ENCODE peak calls at places on chromosomes 6 and 20, in ten cellular contexts. Q is IMR-90; S is uterus; V is psoas muscle; D is left ventricle myocardium inferior; J is upper lobe of right lung; G is AG04450; Y is CD8-positive, alpha-beta T cell; C is Caco-2; B is esophagus squamous epithelium. R is an unnamed sample.
A peak's percentile ranks its signal among the peaks of the same experiment; 100 is the strongest.

GRCh38 chr6:5738211-5738610 is 268.5 kb downstream of the NRN1 start:
- DNase-seq in Q (no peak), S (no peak), V (no peak), D (no peak), J (no peak), G (no peak), Y (no peak), C (no peak), B (no peak), R (no peak)

GRCh38 chr6:144588674-144589325 is 303.7 kb downstream of the UTRN start:
- DNase-seq in Q (no peak), S (no peak), V (no peak), D (no peak), J (no peak), G (no peak), Y (no peak), C (no peak), B (no peak), R (no peak)

GRCh38 chr20:21102691-21103311 is 3.4 kb downstream of the LINC00237 start:
- DNase-seq in Q (peak; percentile 1), S (no peak), V (peak; percentile 65), D (peak; percentile 40), J (peak; percentile 78), G (no peak), Y (no peak), C (no peak), B (no peak), R (no peak)

GRCh38 chr6:111250743-111251406 is 163.6 kb downstream of the SLC16A10 start:
- DNase-seq in Q (no peak), S (no peak), V (no peak), D (no peak), J (no peak), G (no peak), Y (no peak), C (no peak), B (no peak), R (no peak)

GRCh38 chr6:167750956-167751358 is 75.8 kb upstream of the AFDN start:
- DNase-seq in Q (no peak), S (no peak), V (no peak), D (peak; percentile 72), J (peak; percentile 89), G (no peak), Y (no peak), C (peak; percentile 90), B (no peak), R (no peak)

GRCh38 chr6:70163795-70164194 is 139.1 kb downstream of the COL9A1 start:
- DNase-seq in Q (no peak), S (no peak), V (no peak), D (no peak), J (no peak), G (no peak), Y (no peak), C (no peak), B (no peak), R (no peak)

GRCh38 chr20:46568570-46569129 is 18.2 kb upstream of the OCSTAMP start:
- DNase-seq in Q (peak; percentile 72), S (peak; percentile 72), V (peak; percentile 87), D (peak; percentile 87), J (peak; percentile 86), G (no peak), Y (no peak), C (peak; percentile 45), B (no peak), R (no peak)

GRCh38 chr6:9487128-9487527 is 927.7 kb downstream of the TFAP2A start:
- DNase-seq in Q (peak; percentile 71), S (no peak), V (no peak), D (no peak), J (no peak), G (no peak), Y (no peak), C (no peak), B (no peak), R (no peak)

GRCh38 chr6:12174878-12175277 is 115.3 kb upstream of the EDN1 start:
- DNase-seq in Q (peak; percentile 54), S (no peak), V (no peak), D (no peak), J (no peak), G (no peak), Y (no peak), C (no peak), B (no peak), R (no peak)

GRCh38 chr6:35453236-35453635 is 1.1 kb downstream of the FANCE start:
- DNase-seq in Q (no peak), S (no peak), V (no peak), D (no peak), J (no peak), G (no peak), Y (no peak), C (no peak), B (no peak), R (no peak)

GRCh38 chr20:44336086-44336485 is 757 bp upstream of the R3HDML start:
- DNase-seq in Q (no peak), S (no peak), V (no peak), D (no peak), J (peak; percentile 26), G (no peak), Y (no peak), C (no peak), B (no peak), R (no peak)

GRCh38 chr6:166514196-166514595 is 72.3 kb downstream of the RAMACL start:
- DNase-seq in Q (peak; percentile 4), S (no peak), V (no peak), D (no peak), J (no peak), G (no peak), Y (no peak), C (no peak), B (no peak), R (no peak)

GRCh38 chr20:51220293-51220706 is 197.4 kb upstream of the KCNG1 start:
- DNase-seq in Q (no peak), S (peak; percentile 35), V (no peak), D (peak; percentile 20), J (peak; percentile 77), G (no peak), Y (peak; percentile 42), C (no peak), B (no peak), R (no peak)

GRCh38 chr6:168285456-168285855 is 34.1 kb downstream of the DACT2 start:
- DNase-seq in Q (no peak), S (no peak), V (no peak), D (no peak), J (no peak), G (no peak), Y (no peak), C (no peak), B (no peak), R (no peak)

GRCh38 chr6:28816909-28817807 is 106.6 kb downstream of the TRIM27 start:
- DNase-seq in Q (peak; percentile 86), S (no peak), V (no peak), D (no peak), J (no peak), G (peak; percentile 38), Y (no peak), C (peak; percentile 69), B (no peak), R (no peak)

DNA sequence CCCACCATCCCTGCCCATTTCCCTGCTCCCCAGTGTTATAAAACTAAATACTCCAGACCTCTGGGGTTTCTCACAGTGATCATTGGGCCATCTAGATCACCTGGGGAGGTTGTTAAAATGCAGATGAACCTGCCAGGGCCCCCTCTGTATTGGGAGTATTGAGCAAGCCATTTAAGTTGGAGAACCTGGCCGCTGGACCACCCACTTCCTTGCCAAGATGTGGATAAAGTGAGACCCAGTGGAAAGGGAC is 1.5 kb downstream of the ID1 start:
- DNase-seq in Q (no peak), S (no peak), V (no peak), D (no peak), J (no peak), G (no peak), Y (no peak), C (no peak), B (no peak), R (no peak)
- H3K4me3 ChIP-seq in Q (peak overlapping the region; percentile 66), S (peak overlapping the region; percentile 63), V (peak overlapping the region; percentile 80), D (peak overlapping the region; percentile 78), J (peak overlapping the region; percentile 88), G (peak overlapping the region; percentile 90), Y (no peak overlapping the region), C (peak overlapping the region; percentile 63), B (peak overlapping the region; percentile 87), R (peak overlapping the region; percentile 71)

GRCh38 chr20:52454660-52455059 is 263.1 kb upstream of the ZFP64 start:
- DNase-seq in Q (peak; percentile 80), S (no peak), V (no peak), D (no peak), J (no peak), G (peak; percentile 47), Y (no peak), C (no peak), B (no peak), R (no peak)

GRCh38 chr20:52461602-52462001 is 270.0 kb upstream of the ZFP64 start:
- DNase-seq in Q (no peak), S (no peak), V (no peak), D (no peak), J (no peak), G (no peak), Y (no peak), C (no peak), B (no peak), R (no peak)

GRCh38 chr20:52457826-52458225 is 266.2 kb upstream of the ZFP64 start:
- DNase-seq in Q (peak; percentile 52), S (no peak), V (no peak), D (no peak), J (no peak), G (no peak), Y (no peak), C (no peak), B (no peak), R (no peak)

DNA sequence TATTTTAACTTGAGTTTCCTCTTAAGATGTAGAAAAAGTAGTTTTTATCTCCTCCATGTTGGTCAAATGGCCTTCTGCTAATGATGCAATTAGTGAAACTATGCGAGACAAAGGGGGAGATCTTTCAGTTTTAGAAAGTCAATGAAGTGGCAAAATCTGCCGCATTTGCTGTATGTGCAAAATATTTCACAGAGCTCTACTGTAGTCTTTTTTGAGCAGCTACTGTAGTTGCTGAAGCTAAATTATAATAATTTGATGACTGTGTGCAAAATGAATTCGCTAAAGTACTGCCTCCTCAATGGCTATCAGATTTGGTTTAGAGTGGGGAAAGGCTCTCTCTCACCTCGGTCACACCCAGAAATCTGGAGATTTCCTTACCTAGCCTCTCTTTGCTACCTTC is 267.6 kb upstream of the ZFP64 start:
- DNase-seq in Q (no peak), S (no peak), V (no peak), D (no peak), J (no peak), G (no peak), Y (no peak), C (no peak), B (no peak), R (no peak)
- TF ChIP-seq CTCF in Q (no peak), S (no peak), V (no peak), D (no peak), J (no peak), G (no peak), Y (no peak), C (no peak), B (no peak), R (no peak)

GRCh38 chr6:1315201-1315559 is 3.3 kb downstream of the FOXQ1 start:
- DNase-seq in Q (no peak), S (no peak), V (no peak), D (no peak), J (no peak), G (no peak), Y (no peak), C (no peak), B (no peak), R (no peak)
- H3K27me3 ChIP-seq in Q (peaks cover 54% of the 10 kb centered on the region), S (peaks cover 37% of the 10 kb centered on the region), V (peaks cover 69% of the 10 kb centered on the region), D (peaks cover 73% of the 10 kb centered on the region), J (peaks cover 26% of the 10 kb centered on the region), G (peaks cover 53% of the 10 kb centered on the region), Y (no peaks in the 10 kb centered on the region), C (no peaks in the 10 kb centered on the region), B (peaks cover 64% of the 10 kb centered on the region), R (no peaks in the 10 kb centered on the region)

GRCh38 chr20:54174452-54175175 is 828 bp upstream of the CYP24A1 start:
- DNase-seq in Q (no peak), S (no peak), V (no peak), D (no peak), J (no peak), G (no peak), Y (no peak), C (no peak), B (no peak), R (no peak)
- H3K4me3 ChIP-seq in Q (no peak overlapping the region), S (no peak overlapping the region), V (no peak overlapping the region), D (peak overlapping the region; percentile 39), J (no peak overlapping the region), G (peak overlapping the region; percentile 31), Y (peak overlapping the region; percentile 23), C (no peak overlapping the region), B (peak overlapping the region; percentile 59), R (peak overlapping the region; percentile 33)